ENCODE peak calls at places on chromosomes 11 and 22, in six cellular contexts. V is germinal center; T is effector CD8-positive, alpha-beta T cell; I is activated T-helper 1 cell treated with anti-CD3 and anti-CD28 coated beads, Interleukin-12 subunit alpha, Interleukin-12 subunit beta, Interleukin-2, Interleukin-4 antibody, amounts not matched to agents 30 ng/mL and 10 ng/mL and 1 ng/mL, durations not matched to agents 14 hours and 24 hours and 36 hours; M is stimulated activated CD4-positive, alpha-beta T cell treated with anti-CD3 and anti-CD28 coated beads, Interleukin-2, amount 100 ng/mL, for 48 hours; D is NAMALWA. A is an unnamed sample.

GRCh38 chr11:106420048-106420665 is 342.7 kb downstream of the AASDHPPT start:
- DNase-seq in V (no peak), T (no peak), I (no peak), M (no peak), D (no peak), A (peak)

GRCh38 chr11:3130269-3131071 is 34.6 kb downstream of the OSBPL5 start:
- DNase-seq in V (no peak), T (no peak), I (no peak), M (no peak), D (no peak), A (no peak)

GRCh38 chr22:17788528-17789378 is 14.5 kb upstream of the BID start:
- DNase-seq in V (no peak), T (no peak), I (no peak), M (no peak), D (no peak), A (no peak)

GRCh38 chr22:28910575-28911278 is 27.4 kb downstream of the ZNRF3 start:
- DNase-seq in V (no peak), T (no peak), I (no peak), M (no peak), D (no peak), A (no peak)

GRCh38 chr11:22163394-22163797 is 29.5 kb upstream of the ANO5 start:
- DNase-seq in V (no peak), T (no peak), I (no peak), M (no peak), D (no peak), A (no peak)

GRCh38 chr11:41245704-41246398 is 213.6 kb downstream of the LRRC4C start:
- DNase-seq in V (no peak), T (no peak), I (no peak), M (no peak), D (no peak), A (no peak)

GRCh38 chr11:80617156-80617555 is 1176.3 kb upstream of the TENM4 start:
- DNase-seq in V (no peak), T (no peak), I (no peak), M (no peak), D (no peak), A (no peak)

GRCh38 chr11:64605248-64605560 is 14.2 kb downstream of the SLC22A12 start:
- DNase-seq in V (no peak), T (no peak), I (no peak), M (no peak), D (no peak), A (no peak)

GRCh38 chr11:117595440-117595839 is 201.6 kb downstream of the DSCAML1 start:
- DNase-seq in V (no peak), T (no peak), I (no peak), M (no peak), D (no peak), A (no peak)

GRCh38 chr11:12073436-12073835 is 37.0 kb upstream of the MICAL2 start:
- DNase-seq in V (no peak), T (no peak), I (no peak), M (no peak), D (no peak), A (no peak)

GRCh38 chr11:110759972-110760381 is 47.7 kb upstream of the ARHGAP20 start:
- DNase-seq in V (no peak), T (no peak), I (no peak), M (no peak), D (no peak), A (peak)

GRCh38 chr22:24819941-24820461 is 14.0 kb downstream of the SGSM1 start:
- DNase-seq in V (no peak), T (no peak), I (no peak), M (no peak), D (no peak), A (no peak)

GRCh38 chr11:62542750-62543567 is 3.6 kb downstream of the AHNAK start:
- DNase-seq in V (peak), T (peak), I (peak), M (peak), D (peak), A (peak)

GRCh38 chr11:27524155-27524554 is 17.6 kb upstream of the LIN7C start:
- DNase-seq in V (no peak), T (no peak), I (no peak), M (no peak), D (peak), A (peak)

GRCh38 chr11:46281374-46281831 is 3.9 kb downstream of the CREB3L1 start:
- DNase-seq in V (no peak), T (no peak), I (no peak), M (no peak), D (peak), A (no peak)

GRCh38 chr11:2518112-2518982 is 73.5 kb downstream of the KCNQ1 start:
- DNase-seq in V (no peak), T (no peak), I (no peak), M (no peak), D (no peak), A (no peak)

GRCh38 chr11:18527512-18527911 is 770 bp upstream of the TSG101 start:
- DNase-seq in V (no peak), T (no peak), I (no peak), M (no peak), D (no peak), A (peak)

GRCh38 chr22:46922037-46922436 is 159.6 kb downstream of the TBC1D22A start:
- DNase-seq in V (no peak), T (no peak), I (no peak), M (no peak), D (no peak), A (no peak)

GRCh38 chr22:38051900-38052862 is 5.0 kb upstream of the PICK1 start:
- DNase-seq in V (peak), T (peak), I (peak), M (peak), D (peak), A (peak)

GRCh38 chr11:26626346-26626745 is 54.3 kb upstream of the MUC15 start:
- DNase-seq in V (no peak), T (no peak), I (no peak), M (no peak), D (no peak), A (peak)